ENCODE peak calls at places on chromosome 7, in ten cellular contexts. F is vagina, L is breast epithelium, T is K562, W is testis, N is tibial nerve, X is GM12892, M is sigmoid colon, B is endothelial cell of umbilical vein, S is adrenal gland. J is an unnamed sample.
A peak's percentile ranks its signal among the peaks of the same experiment; 100 is the strongest.

GRCh38 chr7:140512317-140513000 is 33.2 kb upstream of the MKRN1 start:
- DNase-seq in F (no peak), L (peak; percentile 30), T (peak; percentile 67), W (peak; percentile 44), N (no peak), X (no peak), M (peak; percentile 72), B (no peak), S (no peak), J (no peak)

GRCh38 chr7:50348469-50349162 is 44.1 kb downstream of the IKZF1 start:
- DNase-seq in F (no peak), L (no peak), T (no peak), W (no peak), N (no peak), X (no peak), M (no peak), B (no peak), S (no peak), J (no peak)

GRCh38 chr7:73919694-73920375 is 58.9 kb downstream of the TMEM270 start:
- DNase-seq in F (no peak), L (no peak), T (no peak), W (no peak), N (no peak), X (no peak), M (peak; percentile 49), B (no peak), S (no peak), J (no peak)

GRCh38 chr7:30896783-30897617 is 14.7 kb upstream of the AQP1 start:
- DNase-seq in F (no peak), L (no peak), T (peak; percentile 91), W (peak; percentile 45), N (no peak), X (no peak), M (no peak), B (no peak), S (no peak), J (no peak)

GRCh38 chr7:4132221-4132620 is 549.9 kb upstream of the FOXK1 start:
- DNase-seq in F (no peak), L (no peak), T (no peak), W (no peak), N (no peak), X (no peak), M (peak; percentile 53), B (no peak), S (no peak), J (no peak)

GRCh38 chr7:157541295-157541608 is 204.4 kb downstream of the DNAJB6 start:
- DNase-seq in F (no peak), L (no peak), T (no peak), W (no peak), N (no peak), X (no peak), M (peak; percentile 50), B (no peak), S (no peak), J (no peak)

GRCh38 chr7:4288791-4289190 is 393.3 kb upstream of the FOXK1 start:
- DNase-seq in F (no peak), L (no peak), T (no peak), W (no peak), N (no peak), X (no peak), M (no peak), B (no peak), S (no peak), J (no peak)

GRCh38 chr7:35255909-35256876 is 2.3 kb upstream of the TBX20 start:
- DNase-seq in F (no peak), L (no peak), T (no peak), W (no peak), N (no peak), X (no peak), M (no peak), B (no peak), S (no peak), J (no peak)

GRCh38 chr7:28358423-28358868 is 53.9 kb upstream of the CREB5 start:
- DNase-seq in F (no peak), L (no peak), T (no peak), W (no peak), N (no peak), X (no peak), M (no peak), B (peak; percentile 36), S (no peak), J (peak; percentile 81)

GRCh38 chr7:106155027-106155426 is 42.9 kb upstream of the SYPL1 start:
- DNase-seq in F (no peak), L (no peak), T (no peak), W (no peak), N (no peak), X (no peak), M (no peak), B (no peak), S (no peak), J (no peak)

GRCh38 chr7:42161723-42162122 is 75.3 kb downstream of the GLI3 start:
- DNase-seq in F (no peak), L (no peak), T (no peak), W (no peak), N (no peak), X (no peak), M (no peak), B (no peak), S (no peak), J (peak; percentile 35)

GRCh38 chr7:69257592-69257991 is 340.7 kb upstream of the AUTS2 start:
- DNase-seq in F (no peak), L (no peak), T (no peak), W (no peak), N (no peak), X (no peak), M (no peak), B (no peak), S (no peak), J (no peak)

GRCh38 chr7:82211333-82211732 is 232.2 kb downstream of the CACNA2D1 start:
- DNase-seq in F (no peak), L (no peak), T (no peak), W (no peak), N (no peak), X (no peak), M (no peak), B (no peak), S (no peak), J (no peak)

GRCh38 chr7:142391191-142391992 is 133.5 kb upstream of the PRSS58 start:
- DNase-seq in F (no peak), L (no peak), T (peak; percentile 50), W (peak; percentile 39), N (no peak), X (no peak), M (no peak), B (no peak), S (no peak), J (no peak)

GRCh38 chr7:99392659-99393362 is 15.6 kb downstream of the PDAP1 start:
- DNase-seq in F (no peak), L (peak; percentile 71), T (peak; percentile 76), W (peak; percentile 85), N (peak; percentile 54), X (no peak), M (peak; percentile 91), B (peak; percentile 50), S (peak; percentile 84), J (no peak)

DNA sequence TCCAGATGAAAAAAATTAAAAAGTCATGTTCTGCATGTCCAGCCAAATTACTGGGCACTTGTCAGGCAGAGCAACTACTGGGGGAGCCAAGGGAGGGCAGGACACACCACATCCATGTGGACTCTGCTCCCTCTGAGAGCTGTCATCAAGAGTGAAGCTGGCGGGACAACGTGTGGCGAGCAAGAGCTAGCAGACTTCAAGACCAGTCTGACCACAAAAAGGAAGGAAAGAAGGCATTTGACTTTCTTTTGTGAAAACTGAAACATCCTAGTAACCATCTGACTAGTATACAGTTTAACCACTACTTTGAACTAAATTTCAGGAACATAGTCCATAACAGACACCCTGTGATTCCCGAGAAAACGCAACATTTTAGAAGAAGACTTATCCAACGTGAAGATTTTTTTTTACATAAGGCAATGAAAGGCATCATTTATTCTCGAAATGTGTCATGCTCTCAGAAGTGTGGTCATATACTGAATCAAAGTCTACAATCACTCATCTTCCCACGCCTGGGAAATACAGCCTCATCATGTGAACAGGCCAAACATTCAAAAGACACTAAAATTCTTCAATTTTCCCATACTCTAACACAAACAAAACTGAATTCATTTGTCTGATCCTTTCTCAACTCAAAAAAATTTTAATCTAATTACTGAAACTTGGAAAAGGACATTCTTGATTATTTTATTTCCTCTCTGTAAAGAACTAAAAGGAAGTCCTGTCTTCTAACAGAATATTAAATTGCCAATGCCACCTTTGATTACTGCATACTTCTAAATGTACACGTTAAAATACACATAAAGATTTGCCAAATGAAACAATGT is 15.5 kb downstream of the CYTH3 start:
- DNase-seq in F (no peak), L (no peak), T (no peak), W (no peak), N (peak; percentile 40), X (no peak), M (no peak), B (no peak), S (no peak), J (no peak)
- TF ChIP-seq POLR2A in F (no peak), L (no peak), T (no peak), W (no peak), N (no peak), X (peak; percentile 24), M (no peak), B (no peak), S (no peak), J (no peak)

GRCh38 chr7:604038-604883 is 84.6 kb upstream of the PDGFA start:
- DNase-seq in F (no peak), L (peak; percentile 64), T (peak; percentile 75), W (peak; percentile 51), N (peak; percentile 47), X (peak; percentile 80), M (peak; percentile 84), B (peak; percentile 93), S (peak; percentile 67), J (peak; percentile 100)
- TF ChIP-seq POLR2A in F (no peak), L (no peak), T (peak; percentile 86), W (no peak), N (peak; percentile 35), X (peak; percentile 79), M (peak; percentile 23), B (no peak), S (peak; percentile 16), J (peak; percentile 59)

GRCh38 chr7:22356010-22356854 is 722 bp downstream of the RAPGEF5 start:
- DNase-seq in F (no peak), L (no peak), T (no peak), W (peak; percentile 28), N (no peak), X (peak; percentile 57), M (no peak), B (peak; percentile 15), S (no peak), J (no peak)
- TF ChIP-seq POLR2A in F (no peak), L (no peak), T (no peak), W (no peak), N (no peak), X (no peak), M (no peak), B (no peak), S (no peak), J (no peak)

DNA sequence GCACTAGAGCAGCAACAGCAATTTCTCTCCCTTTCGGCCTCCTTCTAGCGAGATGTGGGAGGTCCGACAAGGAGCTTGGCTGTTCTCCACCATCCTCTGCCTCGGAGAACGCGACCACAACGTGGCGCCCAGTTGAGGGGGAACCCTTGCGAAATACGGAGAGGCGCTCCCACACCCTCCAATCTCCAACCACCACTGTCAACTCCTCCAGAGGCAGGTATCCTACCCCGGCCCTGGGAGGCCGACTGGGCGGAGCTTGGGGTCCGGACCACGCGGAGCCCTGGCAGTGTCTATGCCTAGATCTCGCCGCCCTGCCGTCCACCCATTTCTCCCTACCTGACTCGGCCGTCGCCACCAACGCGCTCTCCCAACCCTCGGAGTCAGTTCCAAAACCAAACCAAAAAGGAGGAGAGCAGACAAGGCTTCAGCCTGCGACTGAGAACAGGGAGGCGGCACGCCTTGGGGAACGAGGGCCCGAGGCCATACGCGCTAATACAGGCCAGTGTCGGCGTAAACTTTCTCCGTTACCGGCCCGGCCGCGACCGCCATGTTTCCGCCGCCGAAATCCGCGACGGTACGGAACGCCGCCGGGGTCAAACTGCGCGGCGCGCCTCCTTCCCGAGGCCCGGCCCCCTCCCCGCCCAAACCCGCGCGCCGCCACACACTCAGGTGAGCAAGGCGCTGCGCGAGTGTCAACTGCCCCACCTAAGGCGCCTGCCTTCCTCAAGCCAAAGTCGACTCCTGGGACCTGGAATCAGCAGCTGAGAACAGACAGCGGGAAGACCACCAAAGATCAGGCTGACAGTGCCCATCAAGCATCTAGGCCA is at the start of gene TMEM168:
- DNase-seq in F (no peak), L (peak; percentile 62), T (peak; percentile 89), W (peak; percentile 86), N (peak; percentile 30), X (peak; percentile 62), M (peak; percentile 84), B (peak; percentile 87), S (peak; percentile 84), J (peak; percentile 33)
- TF ChIP-seq POLR2A in F (no peak), L (no peak), T (peak; percentile 98), W (no peak), N (no peak), X (peak; percentile 88), M (peak; percentile 32), B (peak; percentile 85), S (peak; percentile 55), J (peak; percentile 82)